ENCODE peak calls at places on chromosomes 13 and 19, in four cellular contexts. Q is endothelial cell; R is GM06990; Y is CD4-positive, alpha-beta T cell. B is an unnamed sample.

GRCh38 chr19:17260842-17261325 is 3.7 kb downstream of the USHBP1 start:
- DNase-seq in R (peak; percentile 83), Y (peak; percentile 89), Q (peak; percentile 77), B (peak; percentile 83)

GRCh38 chr13:43573787-43574562 is 212.8 kb downstream of the ENOX1 start:
- DNase-seq in Q (no peak), R (no peak), Y (no peak), B (no peak)

GRCh38 chr13:44667950-44668349 is 91.8 kb upstream of the TSC22D1 start:
- DNase-seq in Y (no peak), R (peak; percentile 41), Q (no peak), B (no peak)

GRCh38 chr13:30727491-30728350 is 7.6 kb upstream of the ALOX5AP start:
- DNase-seq in R (no peak), Y (no peak), Q (no peak), B (no peak)

GRCh38 chr19:7657047-7657779 is 11.6 kb upstream of the RETN start:
- DNase-seq in R (no peak), Q (no peak), Y (no peak), B (no peak)

GRCh38 chr13:111434578-111435159 is 114.2 kb downstream of the TEX29 start:
- DNase-seq in R (no peak), Q (no peak), Y (no peak), B (no peak)

GRCh38 chr13:42539670-42540069 is 34.3 kb upstream of the TNFSF11 start:
- DNase-seq in R (no peak), Q (no peak), Y (no peak), B (no peak)

GRCh38 chr13:105565328-105565727 is 970.1 kb downstream of the EFNB2 start:
- DNase-seq in R (no peak), Y (no peak), Q (no peak), B (no peak)

GRCh38 chr19:38686530-38686888 is 39.1 kb downstream of the ACTN4 start:
- DNase-seq in Q (no peak), Y (no peak), R (peak; percentile 43), B (no peak)

GRCh38 chr13:100240109-100240779 is 151.4 kb downstream of the PCCA start:
- DNase-seq in Y (no peak), Q (no peak), R (no peak), B (no peak)

GRCh38 chr13:45082964-45083363 is 37.3 kb upstream of the GTF2F2 start:
- DNase-seq in Q (no peak), Y (no peak), R (no peak), B (no peak)

GRCh38 chr13:27861165-27861564 is 58.6 kb upstream of the PDX1 start:
- DNase-seq in Q (no peak), R (no peak), Y (no peak), B (no peak)

GRCh38 chr19:13366529-13367143 is 139.6 kb downstream of the CACNA1A start:
- DNase-seq in Q (peak; percentile 21), Y (no peak), R (no peak), B (no peak)

GRCh38 chr13:44906230-44906629 is 83.0 kb downstream of the NUFIP1 start:
- DNase-seq in Q (no peak), R (no peak), Y (no peak), B (no peak)

GRCh38 chr13:94329277-94329676 is 150.2 kb downstream of the DCT start:
- DNase-seq in Y (no peak), R (no peak), Q (no peak), B (no peak)

GRCh38 chr13:19818223-19818842 is 35.6 kb upstream of the PSPC1 start:
- DNase-seq in Q (peak; percentile 89), R (peak; percentile 26), Y (peak; percentile 6), B (peak; percentile 17)

GRCh38 chr13:112966776-112967175 is 2.2 kb upstream of the MCF2L start:
- DNase-seq in Y (no peak), R (no peak), Q (no peak), B (no peak)
- TF ChIP-seq CTCF in Y (no peak), R (no peak), Q (no peak), B (no peak)

GRCh38 chr19:44845286-44845611 is 848 bp upstream of the NECTIN2 start:
- DNase-seq in R (no peak), Y (no peak), Q (no peak), B (no peak)
- TF ChIP-seq CTCF in R (no peak), Y (no peak), Q (no peak), B (peak; percentile 10)

GRCh38 chr13:23776698-23777570 is 112.3 kb downstream of the MIPEP start:
- DNase-seq in Y (no peak), Q (no peak), R (no peak), B (no peak)

GRCh38 chr13:23772717-23773116 is 116.5 kb downstream of the MIPEP start:
- DNase-seq in Y (no peak), R (no peak), Q (no peak), B (no peak)

GRCh38 chr13:23777571-23777870 is 111.7 kb downstream of the MIPEP start:
- DNase-seq in Q (no peak), R (no peak), Y (no peak), B (no peak)

GRCh38 chr13:23778879-23779278 is 110.3 kb downstream of the MIPEP start:
- DNase-seq in Q (no peak), R (no peak), Y (no peak), B (no peak)

GRCh38 chr13:23778007-23778687 is 111.1 kb downstream of the MIPEP start:
- DNase-seq in R (no peak), Q (no peak), Y (no peak), B (no peak)
- TF ChIP-seq CTCF in R (peak; percentile 40), Q (no peak), Y (peak; percentile 12), B (no peak)

GRCh38 chr13:61414686-61415664 is 674 bp downstream of the PCDH20 start:
- DNase-seq in Q (peak; percentile 71), R (no peak), Y (no peak), B (no peak)

GRCh38 chr13:61414136-61414535 is 1.5 kb downstream of the PCDH20 start:
- DNase-seq in Y (no peak), R (no peak), Q (no peak), B (no peak)

GRCh38 chr13:61413572-61413971 is 2.1 kb downstream of the PCDH20 start:
- DNase-seq in R (no peak), Q (peak; percentile 18), Y (no peak), B (no peak)

GRCh38 chr13:61415749-61416148 is at the start of gene PCDH20:
- DNase-seq in Q (no peak), Y (no peak), R (no peak), B (no peak)

DNA sequence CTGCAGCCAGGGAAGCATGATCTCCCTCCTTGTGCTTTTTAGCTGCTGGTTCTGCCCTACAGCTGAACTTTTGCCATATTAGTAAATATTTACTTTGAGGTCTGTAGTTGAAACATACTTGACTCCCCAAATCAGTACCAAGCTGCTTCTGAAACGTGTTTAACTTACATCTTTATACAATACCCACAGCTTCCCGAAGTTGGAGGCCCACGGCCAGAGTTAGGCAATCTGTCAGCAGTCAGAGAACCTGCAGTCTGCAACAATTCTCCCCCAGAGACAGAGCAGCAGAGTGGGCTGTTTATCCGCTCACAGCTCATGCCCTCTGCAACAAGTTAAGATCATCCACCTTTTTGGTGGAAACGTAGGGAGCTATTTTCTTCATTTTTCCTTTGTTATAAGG is 1.5 kb upstream of the PCDH20 start:
- DNase-seq in Y (no peak), R (no peak), Q (no peak), B (no peak)
- TF ChIP-seq CTCF in Y (no peak), R (no peak), Q (no peak), B (no peak)

GRCh38 chr19:45047188-45047797 is 8.4 kb downstream of the CLASRP start:
- DNase-seq in Q (no peak), Y (no peak), R (no peak), B (no peak)
- TF ChIP-seq CTCF in Q (no peak), Y (no peak), R (no peak), B (no peak)

GRCh38 chr13:112587767-112588489 is at the start of gene TUBGCP3:
- DNase-seq in Q (peak; percentile 82), R (peak; percentile 91), Y (peak; percentile 64), B (peak; percentile 76)

GRCh38 chr13:112586334-112586733 is 1.6 kb downstream of the TUBGCP3 start:
- DNase-seq in Q (no peak), R (no peak), Y (no peak), B (no peak)

GRCh38 chr13:112583592-112584277 is 4.2 kb downstream of the TUBGCP3 start:
- DNase-seq in Y (no peak), R (peak; percentile 36), Q (no peak), B (peak; percentile 27)

GRCh38 chr13:112588490-112589297 is 741 bp upstream of the TUBGCP3 start:
- DNase-seq in Y (no peak), R (no peak), Q (no peak), B (no peak)

GRCh38 chr13:112587359-112587766 is 590 bp downstream of the TUBGCP3 start:
- DNase-seq in Q (peak; percentile 71), R (peak; percentile 82), Y (peak; percentile 43), B (peak; percentile 58)
- TF ChIP-seq CTCF in Q (no peak), R (peak; percentile 36), Y (no peak), B (no peak)

DNA sequence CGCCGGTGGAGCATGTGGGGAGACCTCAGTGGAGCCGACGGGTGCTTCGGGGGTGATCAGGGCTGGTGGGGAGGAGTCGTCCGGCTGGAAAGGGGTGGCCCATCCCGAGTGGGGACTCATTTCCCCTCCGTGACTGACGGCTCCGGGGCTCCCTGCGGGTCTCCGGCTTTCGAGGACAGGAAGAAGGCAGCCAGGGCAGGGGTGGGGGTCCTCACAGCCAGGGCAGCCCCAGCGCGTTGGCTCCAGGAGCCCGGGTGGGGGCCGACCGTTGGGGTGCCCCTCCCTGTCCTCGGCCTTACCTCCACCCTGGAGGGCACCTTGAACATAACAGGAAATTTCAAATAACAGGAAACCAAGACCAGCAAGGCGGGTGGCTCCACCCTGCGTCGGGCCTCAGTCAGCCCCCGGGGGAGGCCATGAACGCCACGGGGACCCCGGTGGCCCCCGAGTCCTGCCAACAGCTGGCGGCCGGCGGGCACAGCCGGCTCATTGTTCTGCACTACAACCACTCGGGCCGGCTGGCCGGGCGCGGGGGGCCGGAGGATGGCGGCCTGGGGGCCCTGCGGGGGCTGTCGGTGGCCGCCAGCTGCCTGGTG is at the start of gene S1PR4:
- DNase-seq in R (peak; percentile 81), Q (no peak), Y (peak; percentile 72), B (no peak)
- TF ChIP-seq CTCF in R (peak; percentile 22), Q (no peak), Y (peak; percentile 46), B (no peak)

GRCh38 chr19:23255700-23256099 is 5.5 kb upstream of the ZNF724 start:
- DNase-seq in Y (no peak), R (no peak), Q (no peak), B (no peak)

GRCh38 chr19:23249911-23250649 is at the start of gene ZNF724:
- DNase-seq in Y (peak; percentile 79), R (peak; percentile 90), Q (peak; percentile 90), B (peak; percentile 77)

GRCh38 chr19:23259961-23260360 is 9.8 kb upstream of the ZNF724 start:
- DNase-seq in R (no peak), Y (no peak), Q (no peak), B (no peak)

GRCh38 chr19:23254141-23254910 is 4.1 kb upstream of the ZNF724 start:
- DNase-seq in Y (no peak), Q (no peak), R (no peak), B (no peak)
- TF ChIP-seq CTCF in Y (no peak), Q (no peak), R (no peak), B (no peak)

GRCh38 chr19:46049597-46049996 is 8.8 kb upstream of the IGFL4 start:
- DNase-seq in Y (no peak), R (no peak), Q (no peak), B (no peak)
- TF ChIP-seq CTCF in Y (no peak), R (peak; percentile 34), Q (no peak), B (no peak)